ENCODE peak calls at places on chromosome 10, in four cellular contexts. D is mesendoderm, S is neuronal stem cell, F is H9. O is an unnamed sample.

GRCh38 chr10:73905256-73906018 is 5.5 kb upstream of the PLAU start:
- DNase-seq in D (no peak), S (no peak), F (no peak), O (no peak)

GRCh38 chr10:94677691-94678090 is 5.8 kb upstream of the CYP2C18 start:
- DNase-seq in D (peak), S (no peak), F (peak), O (no peak)

GRCh38 chr10:21020545-21020944 is 123.4 kb upstream of the NEBL start:
- DNase-seq in D (peak), S (no peak), F (peak), O (peak)

GRCh38 chr10:61000769-61001730 is 57.1 kb upstream of the RHOBTB1 start:
- DNase-seq in D (peak), S (peak), F (peak), O (no peak)

GRCh38 chr10:70378122-70378521 is 4.3 kb downstream of the LRRC20 start:
- DNase-seq in D (peak), S (no peak), F (no peak), O (no peak)

GRCh38 chr10:13526952-13527863 is 1.6 kb downstream of the BEND7 start:
- DNase-seq in D (peak), S (no peak), F (no peak), O (no peak)

GRCh38 chr10:44647877-44648542 is 263.1 kb upstream of the CXCL12 start:
- DNase-seq in D (no peak), S (no peak), F (no peak), O (no peak)

GRCh38 chr10:99913831-99914235 is 95.9 kb downstream of the DNMBP start:
- DNase-seq in D (peak), S (peak), F (peak), O (peak)

GRCh38 chr10:98030093-98030821 is at the start of gene CRTAC1:
- DNase-seq in D (peak), S (peak), F (peak), O (peak)

GRCh38 chr10:31120392-31120791 is 88.7 kb upstream of the ZNF438 start:
- DNase-seq in D (no peak), S (no peak), F (no peak), O (no peak)
- H3K18ac ChIP-seq in D (no peak), S (no peak), F (no peak), O (no peak)

GRCh38 chr10:76285012-76285411 is 853.6 kb downstream of the LRMDA start:
- DNase-seq in D (no peak), S (no peak), F (no peak), O (no peak)
- H2BK5ac ChIP-seq in D (no peak), S (no peak), F (no peak), O (no peak)

GRCh38 chr10:28332699-28333098 is 29.8 kb upstream of the MPP7 start:
- DNase-seq in D (no peak), S (no peak), F (no peak), O (no peak)

GRCh38 chr10:28327494-28327886 is 24.6 kb upstream of the MPP7 start:
- DNase-seq in D (no peak), S (no peak), F (no peak), O (no peak)

GRCh38 chr10:28331821-28332220 is 29.0 kb upstream of the MPP7 start:
- DNase-seq in D (no peak), S (no peak), F (no peak), O (no peak)

GRCh38 chr10:28328346-28328745 is 25.5 kb upstream of the MPP7 start:
- DNase-seq in D (no peak), S (no peak), F (no peak), O (no peak)

GRCh38 chr10:28326516-28327493 is 23.9 kb upstream of the MPP7 start:
- DNase-seq in D (peak), S (no peak), F (peak), O (no peak)
- H3K18ac ChIP-seq in D (no peak), S (no peak), F (no peak), O (no peak)

GRCh38 chr10:31963598-31963980 is 35.0 kb upstream of the ARHGAP12 start:
- DNase-seq in D (peak), S (no peak), F (no peak), O (no peak)
- H2BK5ac ChIP-seq in D (no peak), S (no peak), F (no peak), O (no peak)

DNA sequence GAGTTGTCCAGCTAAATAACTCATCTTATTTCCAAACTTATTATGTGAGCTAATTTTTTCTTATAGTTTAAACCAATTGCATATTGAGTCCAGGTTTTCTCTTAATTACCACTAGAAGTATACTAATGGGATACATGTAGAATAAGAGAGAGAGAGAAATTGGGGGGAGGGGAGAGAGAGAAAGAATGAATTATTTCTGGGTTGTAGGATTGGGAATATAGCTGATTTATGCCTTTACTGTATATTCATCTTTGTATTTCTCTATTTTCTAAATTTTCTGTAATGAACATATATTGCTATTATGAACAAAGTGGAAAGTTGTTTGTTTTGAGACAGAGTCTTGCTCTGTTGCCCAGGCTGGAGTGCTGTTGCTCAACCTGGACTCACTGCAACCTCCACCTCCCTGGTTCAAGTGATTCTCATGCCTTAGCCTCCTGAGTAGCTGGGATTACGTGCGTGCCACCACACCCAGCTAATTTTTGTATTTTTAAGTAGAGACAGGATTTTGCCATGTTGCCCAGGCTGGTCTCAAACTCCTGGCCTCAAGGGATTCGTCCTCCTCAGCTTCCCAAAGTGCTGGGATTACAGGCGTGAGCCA is 26.1 kb upstream of the ITGB1 start:
- DNase-seq in D (no peak), S (no peak), F (no peak), O (no peak)
- H3K18ac ChIP-seq in D (peak), S (no peak), F (no peak), O (no peak)

O was measured in H1.